ENCODE peak calls at places on chromosomes 11 and 22, in eight cellular contexts. F, R, U, P, D, K, Q and Z are unnamed samples.

GRCh38 chr11:118621071-118621815 is 13.8 kb downstream of the PHLDB1 start:
- DNase-seq in F (no peak), R (peak), U (peak), P (peak), D (no peak), K (peak), Q (peak), Z (peak)

GRCh38 chr22:30610299-30610698 is 3.3 kb downstream of the TCN2 start:
- DNase-seq in F (peak), R (no peak), U (no peak), P (no peak), D (no peak), K (no peak), Q (no peak), Z (no peak)

GRCh38 chr11:28913883-28914282 is 805.7 kb downstream of the METTL15 start:
- DNase-seq in F (no peak), R (no peak), U (no peak), P (no peak), D (no peak), K (no peak), Q (no peak), Z (no peak)

GRCh38 chr11:108902027-108902469 is 237.2 kb downstream of the DDX10 start:
- DNase-seq in F (no peak), R (no peak), U (no peak), P (no peak), D (no peak), K (no peak), Q (no peak), Z (no peak)

GRCh38 chr11:12789054-12789453 is 114.8 kb downstream of the TEAD1 start:
- DNase-seq in F (no peak), R (no peak), U (no peak), P (no peak), D (no peak), K (no peak), Q (no peak), Z (no peak)

GRCh38 chr11:12376259-12376971 is 956 bp upstream of the PARVA start:
- DNase-seq in F (no peak), R (no peak), U (peak), P (peak), D (no peak), K (no peak), Q (no peak), Z (no peak)

GRCh38 chr22:39680486-39680885 is 109.9 kb downstream of the CACNA1I start:
- DNase-seq in F (no peak), R (no peak), U (no peak), P (no peak), D (no peak), K (no peak), Q (no peak), Z (no peak)

GRCh38 chr11:69726019-69726418 is 22.2 kb upstream of the FGF19 start:
- DNase-seq in F (no peak), R (no peak), U (no peak), P (no peak), D (no peak), K (no peak), Q (no peak), Z (no peak)

GRCh38 chr11:96218013-96218412 is 125.0 kb downstream of the MAML2 start:
- DNase-seq in F (no peak), R (no peak), U (no peak), P (no peak), D (no peak), K (no peak), Q (no peak), Z (no peak)

GRCh38 chr22:31952094-31952401 is 7.7 kb downstream of the YWHAH start:
- DNase-seq in F (no peak), R (no peak), U (no peak), P (no peak), D (no peak), K (no peak), Q (no peak), Z (no peak)